ENCODE peak calls at places on chromosomes 11 and 22, in ten cellular contexts. W, E, J, B, G, K, N, Z, T and H are unnamed samples.

GRCh38 chr11:11706022-11706421 is 84.2 kb upstream of the GALNT18 start:
- DNase-seq in G (no peak), B (no peak), J (no peak), K (no peak), Z (no peak), N (no peak), E (no peak), T (peak; percentile 35), W (no peak), H (no peak)

GRCh38 chr11:123407124-123407995 is 22.7 kb upstream of the GRAMD1B start:
- DNase-seq in K (no peak), J (peak; percentile 48), Z (peak; percentile 73), B (no peak), T (peak; percentile 74), N (peak; percentile 68), E (peak; percentile 71), G (peak; percentile 30), W (peak; percentile 79), H (peak; percentile 68)

GRCh38 chr11:130146797-130147196 is 12.8 kb upstream of the ST14 start:
- DNase-seq in Z (no peak), B (no peak), T (no peak), G (no peak), N (peak; percentile 69), W (peak; percentile 43), K (no peak), J (no peak), E (peak; percentile 65), H (no peak)

GRCh38 chr11:102791271-102792036 is 6.5 kb downstream of the MMP1 start:
- DNase-seq in E (no peak), G (no peak), T (no peak), Z (no peak), K (no peak), N (no peak), B (no peak), W (no peak), J (no peak), H (no peak)

GRCh38 chr11:73980001-73980960 is 2.4 kb downstream of the UCP2 start:
- DNase-seq in Z (peak; percentile 80), G (no peak), W (peak; percentile 83), J (peak; percentile 34), E (peak; percentile 75), N (peak; percentile 80), K (no peak), T (no peak), B (no peak), H (no peak)

GRCh38 chr11:125955856-125956255 is 10.0 kb downstream of the VSIG10L2 start:
- DNase-seq in G (no peak), W (no peak), B (no peak), E (no peak), Z (no peak), N (no peak), T (no peak), J (no peak), K (no peak), H (no peak)

GRCh38 chr11:128521697-128522062 is 65.7 kb downstream of the ETS1 start:
- DNase-seq in T (no peak), N (no peak), G (peak; percentile 42), K (peak; percentile 61), B (no peak), E (no peak), J (peak; percentile 38), Z (no peak), W (no peak), H (no peak)

GRCh38 chr11:134382830-134383229 is 29.2 kb downstream of the B3GAT1 start:
- DNase-seq in J (no peak), N (no peak), B (no peak), T (no peak), G (no peak), W (no peak), K (no peak), Z (no peak), E (no peak), H (no peak)

GRCh38 chr11:76793834-76794291 is 10.7 kb downstream of the TSKU start:
- DNase-seq in K (peak; percentile 56), N (peak; percentile 19), E (no peak), W (no peak), B (peak; percentile 57), Z (peak; percentile 24), G (no peak), T (no peak), J (no peak), H (no peak)

GRCh38 chr11:76795936-76796441 is 12.8 kb downstream of the TSKU start:
- DNase-seq in Z (no peak), K (no peak), N (peak; percentile 19), B (peak; percentile 76), G (no peak), J (no peak), T (no peak), E (no peak), W (no peak), H (no peak)

GRCh38 chr11:76796511-76797203 is 13.5 kb downstream of the TSKU start:
- DNase-seq in W (peak; percentile 45), T (no peak), N (peak; percentile 18), Z (no peak), J (no peak), K (no peak), E (no peak), G (no peak), B (peak; percentile 68), H (no peak)

GRCh38 chr11:76794371-76795284 is 11.5 kb downstream of the TSKU start:
- DNase-seq in J (no peak), G (no peak), W (no peak), B (peak; percentile 72), T (no peak), N (peak; percentile 17), E (no peak), Z (no peak), K (peak; percentile 40), H (no peak)

GRCh38 chr11:76795285-76795935 is 12.3 kb downstream of the TSKU start:
- DNase-seq in N (peak; percentile 17), W (no peak), K (no peak), G (no peak), T (no peak), J (no peak), Z (peak; percentile 22), B (peak; percentile 79), E (no peak), H (no peak)
- H3K4me1 ChIP-seq in N (peaks cover 18% of the 10 kb centered on the region), W (peaks cover 32% of the 10 kb centered on the region), K (peaks cover 37% of the 10 kb centered on the region), G (no peaks in the 10 kb centered on the region), T (peaks cover 33% of the 10 kb centered on the region), J (no peaks in the 10 kb centered on the region), Z (peaks cover 46% of the 10 kb centered on the region), B (peaks cover 89% of the 10 kb centered on the region), E (peaks cover 45% of the 10 kb centered on the region), H (peaks cover 18% of the 10 kb centered on the region)

GRCh38 chr22:35539487-35539886 is 1.1 kb upstream of the RASD2 start:
- DNase-seq in B (no peak), K (no peak), T (no peak), J (no peak), G (no peak), Z (no peak), E (no peak), N (no peak), W (no peak), H (no peak)

GRCh38 chr22:35540600-35541253 is at the start of gene RASD2:
- DNase-seq in W (peak; percentile 58), B (no peak), K (peak; percentile 69), Z (no peak), E (peak; percentile 28), J (no peak), T (no peak), G (peak; percentile 69), N (no peak), H (peak; percentile 24)

GRCh38 chr22:35537252-35537651 is 3.4 kb upstream of the RASD2 start:
- DNase-seq in B (no peak), J (no peak), K (no peak), E (no peak), T (no peak), G (no peak), N (no peak), W (no peak), Z (no peak), H (no peak)

GRCh38 chr22:35539910-35540599 is 576 bp upstream of the RASD2 start:
- DNase-seq in E (peak; percentile 50), Z (peak; percentile 66), K (peak; percentile 86), B (no peak), N (peak; percentile 27), J (peak; percentile 74), W (peak; percentile 78), G (peak; percentile 48), T (no peak), H (peak; percentile 56)

GRCh38 chr22:35538801-35539321 is 1.8 kb upstream of the RASD2 start:
- DNase-seq in G (no peak), B (no peak), E (peak; percentile 27), J (peak; percentile 67), T (peak; percentile 33), Z (no peak), W (peak; percentile 49), N (no peak), K (no peak), H (no peak)
- H3K27me3 ChIP-seq in G (no peaks in the 10 kb centered on the region), B (peaks cover 32% of the 10 kb centered on the region), E (no peaks in the 10 kb centered on the region), J (no peaks in the 10 kb centered on the region), T (no peaks in the 10 kb centered on the region), Z (peaks cover 38% of the 10 kb centered on the region), W (peaks cover 20% of the 10 kb centered on the region), N (peaks cover 6% of the 10 kb centered on the region), K (peaks cover 2% of the 10 kb centered on the region), H (no peaks in the 10 kb centered on the region)

GRCh38 chr11:3164138-3164539 is 971 bp downstream of the OSBPL5 start:
- DNase-seq in G (no peak), W (peak; percentile 10), Z (no peak), J (peak; percentile 16), N (no peak), B (no peak), E (peak; percentile 10), K (peak; percentile 58), T (no peak), H (no peak)

GRCh38 chr11:3165916-3166267 is 782 bp upstream of the OSBPL5 start:
- DNase-seq in T (no peak), E (peak; percentile 10), W (peak; percentile 5), G (peak; percentile 19), N (no peak), K (peak; percentile 43), B (no peak), J (peak; percentile 9), Z (no peak), H (no peak)

GRCh38 chr11:3166268-3167142 is 1.4 kb upstream of the OSBPL5 start:
- DNase-seq in B (no peak), K (no peak), E (peak; percentile 10), N (no peak), J (no peak), T (no peak), Z (no peak), W (peak; percentile 36), G (no peak), H (no peak)

GRCh38 chr11:3164540-3165151 is 464 bp downstream of the OSBPL5 start:
- DNase-seq in K (peak; percentile 71), G (no peak), N (no peak), W (peak; percentile 16), E (peak; percentile 13), J (peak; percentile 18), B (peak; percentile 68), T (no peak), Z (no peak), H (no peak)

DNA sequence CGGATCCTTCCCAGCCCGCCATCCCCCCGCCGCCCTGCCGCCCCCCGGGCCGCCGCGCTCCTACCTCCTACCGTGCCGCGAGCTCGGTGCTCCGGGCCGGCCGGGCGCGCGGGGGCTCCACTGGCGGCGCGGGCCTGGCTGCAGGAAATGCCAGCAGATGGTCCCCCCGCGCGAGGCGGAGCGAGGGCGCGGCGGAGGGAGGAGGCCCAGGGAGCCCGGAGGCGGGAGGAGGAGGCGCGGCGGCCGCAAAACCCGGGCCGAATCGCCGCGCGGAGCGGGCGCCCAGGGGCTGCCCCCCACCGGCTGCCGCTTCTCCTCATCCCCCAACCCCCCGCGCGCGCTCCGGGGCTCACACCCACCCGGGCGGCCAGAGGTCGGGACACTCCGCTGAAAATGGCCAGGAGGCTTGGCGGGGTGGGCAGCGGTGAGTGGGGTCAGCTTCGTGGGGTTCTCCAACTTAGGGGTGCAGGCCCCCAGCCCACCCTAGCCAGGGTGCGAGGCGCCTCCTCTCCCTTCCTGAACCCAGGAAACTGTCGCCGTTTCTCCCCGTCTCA is at the start of gene OSBPL5:
- DNase-seq in G (peak; percentile 79), B (peak; percentile 87), E (peak; percentile 80), T (no peak), N (peak; percentile 78), J (peak; percentile 67), W (peak; percentile 82), K (peak; percentile 92), Z (peak; percentile 79), H (peak; percentile 68)
- TF ChIP-seq POLR2A in G (peak; percentile 49), B (no peak), E (peak; percentile 23), T (no peak), N (no peak), J (peak; percentile 23), W (no peak), K (peak; percentile 48), Z (no peak), H (peak; percentile 66)

DNA sequence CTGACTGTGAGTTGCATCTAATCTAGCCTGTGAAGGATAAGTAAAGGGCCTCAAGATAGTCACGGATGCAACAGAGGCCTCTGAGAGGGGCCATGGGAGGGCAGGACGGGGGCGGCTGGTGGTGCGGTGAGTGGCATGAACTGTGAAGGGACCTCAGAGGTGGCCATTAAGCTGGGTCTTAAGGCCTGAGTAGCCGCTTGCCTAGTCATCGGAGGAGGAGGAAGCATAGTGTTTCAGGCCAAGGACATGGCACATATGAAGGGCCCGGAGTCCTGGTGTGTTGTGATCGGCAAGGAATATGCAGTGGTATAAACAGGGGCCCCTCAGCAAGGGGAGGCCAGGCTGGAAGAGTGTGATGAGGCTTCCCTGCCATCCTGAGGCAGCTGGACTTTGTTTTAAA is 51.8 kb downstream of the TRIOBP start:
- DNase-seq in J (no peak), Z (no peak), G (no peak), B (no peak), K (no peak), E (no peak), T (no peak), N (no peak), W (no peak), H (no peak)
- H3K4me1 ChIP-seq in J (no peaks in the 10 kb centered on the region), Z (peaks cover 89% of the 10 kb centered on the region), G (peaks cover 44% of the 10 kb centered on the region), B (peaks cover 85% of the 10 kb centered on the region), K (peaks cover 78% of the 10 kb centered on the region), E (peaks cover 75% of the 10 kb centered on the region), T (peaks cover 85% of the 10 kb centered on the region), N (peaks cover 73% of the 10 kb centered on the region), W (peaks cover 76% of the 10 kb centered on the region), H (peaks cover 45% of the 10 kb centered on the region)